ENCODE peak calls at places on chromosomes 13 and 19, in seven cellular contexts. X is ovary, C is transverse colon, R is HCT116, N is esophagus squamous epithelium, J is lower leg skin, B is sigmoid colon. F is an unnamed sample.

GRCh38 chr19:44846455-44847143 is 502 bp downstream of the NECTIN2 start:
- DNase-seq in B (peak; percentile 80), X (peak; percentile 81), C (peak; percentile 48), R (no peak), N (no peak), J (peak; percentile 52), F (peak; percentile 62)

GRCh38 chr19:10517361-10517759 is at the start of gene S1PR5:
- DNase-seq in R (no peak), J (no peak), B (no peak), X (no peak), C (no peak), N (no peak), F (peak; percentile 50)

GRCh38 chr13:97459215-97459772 is 25.3 kb downstream of the RAP2A start:
- DNase-seq in C (no peak), N (no peak), X (no peak), B (no peak), J (no peak), R (no peak), F (no peak)

GRCh38 chr13:99218545-99218944 is 17.9 kb downstream of the UBAC2 start:
- DNase-seq in C (no peak), X (peak; percentile 48), N (no peak), R (no peak), J (no peak), B (no peak), F (peak; percentile 79)

GRCh38 chr19:51025401-51025800 is 1.0 kb downstream of the KLK11 start:
- DNase-seq in B (no peak), N (no peak), X (no peak), J (no peak), C (no peak), R (no peak), F (no peak)

GRCh38 chr19:27966390-27966816 is 1246.5 kb downstream of the UQCRFS1 start:
- DNase-seq in B (no peak), R (no peak), J (no peak), C (no peak), X (no peak), N (no peak), F (no peak)

GRCh38 chr13:113917523-113918371 is 53.9 kb upstream of the GAS6 start:
- DNase-seq in C (no peak), N (no peak), X (no peak), R (no peak), J (peak; percentile 14), B (no peak), F (no peak)

GRCh38 chr13:28059214-28059613 is 41.2 kb downstream of the FLT3 start:
- DNase-seq in R (peak; percentile 43), X (no peak), N (no peak), B (no peak), J (no peak), C (peak; percentile 51), F (peak; percentile 78)

GRCh38 chr19:16078759-16079707 is 2.7 kb downstream of the TPM4 start:
- DNase-seq in C (peak; percentile 77), B (peak; percentile 94), J (peak; percentile 89), R (peak; percentile 67), X (peak; percentile 77), N (no peak), F (peak; percentile 76)

GRCh38 chr19:29303035-29303706 is 90.2 kb upstream of the UQCRFS1 start:
- DNase-seq in X (no peak), J (no peak), B (peak; percentile 34), N (no peak), R (no peak), C (no peak), F (no peak)

GRCh38 chr19:23527797-23528196 is 132.5 kb upstream of the ZNF91 start:
- DNase-seq in J (no peak), B (no peak), C (no peak), X (no peak), R (no peak), N (no peak), F (no peak)

GRCh38 chr19:15466851-15467733 is 2.7 kb upstream of the RASAL3 start:
- DNase-seq in J (no peak), N (no peak), R (no peak), C (peak; percentile 23), X (no peak), B (no peak), F (no peak)

GRCh38 chr13:91722267-91722884 is 324.0 kb downstream of the GPC5 start:
- DNase-seq in X (no peak), N (no peak), J (no peak), C (no peak), B (no peak), R (no peak), F (no peak)

GRCh38 chr19:46202426-46202825 is 27.1 kb upstream of the IGFL1 start:
- DNase-seq in J (no peak), X (no peak), C (no peak), R (no peak), B (no peak), N (no peak), F (no peak)

GRCh38 chr13:100432611-100433010 is 156.0 kb downstream of the GGACT start:
- DNase-seq in C (no peak), X (no peak), J (no peak), R (no peak), B (no peak), N (no peak), F (no peak)

GRCh38 chr19:8608858-8609209 is 1.7 kb downstream of the ADAMTS10 start:
- DNase-seq in X (no peak), J (no peak), R (no peak), C (no peak), N (no peak), B (no peak), F (no peak)

GRCh38 chr19:8611391-8611883 is 922 bp upstream of the ADAMTS10 start:
- DNase-seq in C (no peak), J (peak; percentile 46), R (no peak), B (no peak), N (no peak), X (peak; percentile 61), F (no peak)

GRCh38 chr19:8610041-8610927 is at the start of gene ADAMTS10:
- DNase-seq in R (no peak), C (peak; percentile 18), X (peak; percentile 71), J (no peak), B (peak; percentile 71), N (no peak), F (no peak)

GRCh38 chr19:8610928-8611284 is 391 bp upstream of the ADAMTS10 start:
- DNase-seq in J (no peak), X (no peak), B (no peak), N (no peak), C (no peak), R (no peak), F (no peak)

GRCh38 chr19:8609210-8610040 is 1.1 kb downstream of the ADAMTS10 start:
- DNase-seq in X (peak; percentile 58), C (peak; percentile 34), R (peak; percentile 15), J (no peak), N (no peak), B (peak; percentile 84), F (peak; percentile 39)
- TF ChIP-seq CTCF in X (no peak), C (peak; percentile 15), R (peak; percentile 27), J (no peak), N (no peak), B (no peak), F (peak; percentile 11)

DNA sequence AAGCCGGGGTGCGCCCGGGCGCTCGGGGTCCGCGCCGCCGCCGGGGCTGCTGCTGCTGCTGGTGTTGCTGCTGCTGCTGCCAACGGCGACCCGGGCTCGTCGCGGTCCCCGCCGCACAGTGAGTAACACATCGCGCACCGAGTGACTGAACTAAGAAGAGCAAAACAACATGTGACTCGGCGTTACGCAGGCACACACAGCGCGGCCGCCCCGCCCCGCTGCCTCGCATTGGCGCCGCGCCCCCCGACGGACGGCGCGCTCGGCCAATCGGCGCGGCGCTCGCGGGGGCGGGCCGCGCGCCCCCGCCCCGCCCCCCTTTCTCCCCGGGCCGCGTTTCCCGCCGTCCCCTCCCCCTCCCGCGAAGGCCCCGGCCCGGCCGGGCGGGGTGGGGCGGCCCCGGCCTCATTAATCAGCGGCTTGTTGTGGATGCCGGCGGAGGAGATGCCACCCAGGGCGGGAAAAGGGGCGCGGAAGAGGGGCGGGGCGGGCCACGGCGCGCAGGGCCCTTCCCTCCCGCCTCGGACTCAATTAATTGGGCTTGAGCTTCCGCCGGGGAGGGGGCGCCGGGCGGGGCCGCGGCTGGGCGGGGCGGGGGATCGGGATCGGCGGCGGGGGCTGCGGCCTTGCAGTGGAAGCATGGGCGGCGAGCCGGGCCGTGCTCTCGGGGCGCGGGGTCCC is at the start of gene IRS2:
- DNase-seq in C (peak; percentile 95), B (peak; percentile 98), N (peak; percentile 46), X (peak; percentile 94), R (peak; percentile 81), J (peak; percentile 95), F (peak; percentile 96)
- TF ChIP-seq POLR2A in C (peak; percentile 89), B (peak; percentile 50), N (peak; percentile 99), X (peak; percentile 89), R (peak; percentile 56), J (peak; percentile 98), F (peak; percentile 92)

DNA sequence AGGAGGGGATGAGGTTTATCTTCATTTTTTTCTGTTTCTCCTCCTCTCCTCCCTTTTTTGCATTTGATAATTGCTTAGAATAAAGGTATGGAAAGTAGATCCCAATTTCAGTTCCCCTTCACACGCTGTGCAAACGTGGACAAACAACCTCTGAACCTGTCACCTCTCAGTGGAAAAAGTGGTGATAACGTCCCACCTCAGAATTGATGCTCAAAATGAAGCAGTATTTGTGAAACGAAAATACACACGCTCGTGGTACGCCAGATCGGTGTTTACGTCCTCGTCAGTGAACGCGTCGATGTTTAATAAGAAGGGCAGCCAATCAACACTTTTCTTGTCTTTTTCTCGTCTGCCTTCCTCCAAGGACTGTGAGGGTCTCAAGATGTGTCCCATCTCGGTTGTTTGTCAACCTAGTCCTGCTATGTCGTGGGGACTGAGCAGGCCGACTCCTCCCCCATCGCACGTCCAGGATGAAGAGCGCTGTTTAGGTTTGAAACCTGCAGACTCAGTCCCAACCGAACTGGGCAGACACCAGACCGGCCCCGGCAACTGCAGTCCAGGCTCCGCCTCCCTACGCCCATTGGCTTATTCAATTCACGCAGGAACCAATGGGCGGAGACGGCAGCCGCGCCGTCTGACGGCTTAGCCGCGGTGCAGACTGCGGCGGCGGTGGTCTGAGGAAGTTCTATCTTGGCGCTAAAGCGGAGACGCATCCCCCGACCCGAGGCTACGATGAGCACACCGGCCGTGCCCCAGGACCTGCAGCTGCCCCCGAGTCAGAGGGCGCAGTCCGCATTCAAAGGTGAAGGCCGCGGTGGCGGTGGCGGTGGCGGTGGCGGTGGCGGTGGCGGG is at the start of gene CKAP2:
- DNase-seq in R (peak; percentile 89), C (peak; percentile 96), X (peak; percentile 87), J (peak; percentile 94), B (peak; percentile 97), N (peak; percentile 70), F (peak; percentile 96)
- TF ChIP-seq CTCF in R (no peak), C (no peak), X (no peak), J (no peak), B (no peak), N (peak; percentile 15), F (no peak)

GRCh38 chr19:1383014-1383310 is 745 bp upstream of the NDUFS7 start:
- DNase-seq in B (no peak), J (no peak), C (no peak), X (no peak), N (no peak), R (no peak), F (no peak)

GRCh38 chr19:1384085-1384462 is 367 bp downstream of the NDUFS7 start:
- DNase-seq in J (no peak), C (no peak), B (no peak), X (no peak), N (no peak), R (no peak), F (no peak)

GRCh38 chr19:1384478-1385110 is 887 bp downstream of the NDUFS7 start:
- DNase-seq in N (no peak), X (no peak), R (no peak), J (no peak), C (no peak), B (no peak), F (no peak)

GRCh38 chr19:1382250-1382649 is 1.5 kb upstream of the NDUFS7 start:
- DNase-seq in C (no peak), R (no peak), N (no peak), X (no peak), B (no peak), J (no peak), F (no peak)

GRCh38 chr19:1383311-1384084 is at the start of gene NDUFS7:
- DNase-seq in J (peak; percentile 89), R (peak; percentile 84), C (peak; percentile 91), B (peak; percentile 96), X (peak; percentile 93), N (peak; percentile 53), F (peak; percentile 94)
- TF ChIP-seq POLR2A in J (no peak), R (no peak), C (peak; percentile 83), B (peak; percentile 62), X (peak; percentile 51), N (peak; percentile 39), F (peak; percentile 59)

F was measured in body of pancreas.